ENCODE peak calls at places on chromosomes 1 and 21, in nine cellular contexts. One of them, this sample, is unnamed.

GRCh38 chr1:33335020-33335419 is 14.1 kb upstream of the A3GALT2 start:
- DNase-seq in fibroblast of lung: no peak
- DNase-seq in OCI-LY7: no peak
- DNase-seq in left ventricle myocardium inferior: no peak
- DNase-seq in esophagus muscularis mucosa: no peak
- DNase-seq in small intestine: no peak
- DNase-seq in cardiac muscle cell: no peak
- DNase-seq in PC-9: no peak
- DNase-seq in pancreas: no peak
- DNase-seq in this sample: no peak

GRCh38 chr1:235567812-235568444 is 63.7 kb upstream of the B3GALNT2 start:
- DNase-seq in fibroblast of lung: no peak
- DNase-seq in OCI-LY7: no peak
- DNase-seq in left ventricle myocardium inferior: no peak
- DNase-seq in esophagus muscularis mucosa: no peak
- DNase-seq in small intestine: peak; percentile 9
- DNase-seq in cardiac muscle cell: no peak
- DNase-seq in PC-9: no peak
- DNase-seq in pancreas: no peak
- DNase-seq in this sample: no peak

GRCh38 chr1:16072616-16073484 is 601 bp downstream of the FAM131C start:
- DNase-seq in fibroblast of lung: no peak
- DNase-seq in OCI-LY7: no peak
- DNase-seq in left ventricle myocardium inferior: no peak
- DNase-seq in esophagus muscularis mucosa: no peak
- DNase-seq in small intestine: no peak
- DNase-seq in cardiac muscle cell: peak; percentile 41
- DNase-seq in PC-9: no peak
- DNase-seq in pancreas: no peak
- DNase-seq in this sample: no peak

GRCh38 chr1:85865183-85865582 is 156.9 kb upstream of the ZNHIT6 start:
- DNase-seq in fibroblast of lung: no peak
- DNase-seq in OCI-LY7: no peak
- DNase-seq in left ventricle myocardium inferior: no peak
- DNase-seq in esophagus muscularis mucosa: no peak
- DNase-seq in small intestine: no peak
- DNase-seq in cardiac muscle cell: no peak
- DNase-seq in PC-9: no peak
- DNase-seq in pancreas: no peak
- DNase-seq in this sample: no peak

GRCh38 chr1:38301040-38301439 is 254.4 kb upstream of the POU3F1 start:
- DNase-seq in fibroblast of lung: no peak
- DNase-seq in OCI-LY7: no peak
- DNase-seq in left ventricle myocardium inferior: no peak
- DNase-seq in esophagus muscularis mucosa: no peak
- DNase-seq in small intestine: no peak
- DNase-seq in cardiac muscle cell: no peak
- DNase-seq in PC-9: no peak
- DNase-seq in pancreas: no peak
- DNase-seq in this sample: no peak

GRCh38 chr1:77989762-77990161 is 10.9 kb upstream of the FUBP1 start:
- DNase-seq in fibroblast of lung: no peak
- DNase-seq in OCI-LY7: no peak
- DNase-seq in left ventricle myocardium inferior: no peak
- DNase-seq in esophagus muscularis mucosa: no peak
- DNase-seq in small intestine: no peak
- DNase-seq in cardiac muscle cell: no peak
- DNase-seq in PC-9: no peak
- DNase-seq in pancreas: no peak
- DNase-seq in this sample: no peak

GRCh38 chr1:1175221-1176062 is 1.8 kb downstream of the TTLL10 start:
- DNase-seq in fibroblast of lung: no peak
- DNase-seq in OCI-LY7: no peak
- DNase-seq in left ventricle myocardium inferior: no peak
- DNase-seq in esophagus muscularis mucosa: no peak
- DNase-seq in small intestine: no peak
- DNase-seq in cardiac muscle cell: no peak
- DNase-seq in PC-9: no peak
- DNase-seq in pancreas: peak; percentile 23
- DNase-seq in this sample: peak; percentile 55

GRCh38 chr21:20647603-20648002 is 350.6 kb upstream of the NCAM2 start:
- DNase-seq in fibroblast of lung: peak; percentile 3
- DNase-seq in OCI-LY7: no peak
- DNase-seq in left ventricle myocardium inferior: no peak
- DNase-seq in esophagus muscularis mucosa: no peak
- DNase-seq in small intestine: no peak
- DNase-seq in cardiac muscle cell: no peak
- DNase-seq in PC-9: no peak
- DNase-seq in pancreas: no peak
- DNase-seq in this sample: no peak

GRCh38 chr1:6059866-6060265 is 14.2 kb downstream of the KCNAB2 start:
- DNase-seq in fibroblast of lung: no peak
- DNase-seq in OCI-LY7: no peak
- DNase-seq in left ventricle myocardium inferior: no peak
- DNase-seq in esophagus muscularis mucosa: no peak
- DNase-seq in small intestine: no peak
- DNase-seq in cardiac muscle cell: no peak
- DNase-seq in PC-9: peak; percentile 65
- DNase-seq in pancreas: peak; percentile 43
- DNase-seq in this sample: no peak

GRCh38 chr1:211924256-211924655 is 93.7 kb upstream of the LPGAT1 start:
- DNase-seq in fibroblast of lung: no peak
- DNase-seq in OCI-LY7: no peak
- DNase-seq in left ventricle myocardium inferior: no peak
- DNase-seq in esophagus muscularis mucosa: no peak
- DNase-seq in small intestine: no peak
- DNase-seq in cardiac muscle cell: no peak
- DNase-seq in PC-9: no peak
- DNase-seq in pancreas: no peak
- DNase-seq in this sample: no peak

GRCh38 chr1:1304331-1305299 is 3.1 kb downstream of the ACAP3 start:
- DNase-seq in fibroblast of lung: peak; percentile 73
- DNase-seq in OCI-LY7: no peak
- DNase-seq in left ventricle myocardium inferior: peak; percentile 80
- DNase-seq in esophagus muscularis mucosa: peak; percentile 96
- DNase-seq in small intestine: peak; percentile 48
- DNase-seq in cardiac muscle cell: peak; percentile 66
- DNase-seq in PC-9: no peak
- DNase-seq in pancreas: no peak
- DNase-seq in this sample: peak; percentile 78

GRCh38 chr21:21851657-21852056 is 853.4 kb downstream of the NCAM2 start:
- DNase-seq in fibroblast of lung: peak; percentile 39
- DNase-seq in OCI-LY7: no peak
- DNase-seq in left ventricle myocardium inferior: no peak
- DNase-seq in esophagus muscularis mucosa: no peak
- DNase-seq in small intestine: no peak
- DNase-seq in cardiac muscle cell: no peak
- DNase-seq in PC-9: no peak
- DNase-seq in pancreas: no peak
- DNase-seq in this sample: no peak

GRCh38 chr1:220999872-221000863 is 120.9 kb downstream of the HLX start:
- DNase-seq in fibroblast of lung: peak; percentile 3
- DNase-seq in OCI-LY7: no peak
- DNase-seq in left ventricle myocardium inferior: no peak
- DNase-seq in esophagus muscularis mucosa: no peak
- DNase-seq in small intestine: no peak
- DNase-seq in cardiac muscle cell: no peak
- DNase-seq in PC-9: no peak
- DNase-seq in pancreas: no peak
- DNase-seq in this sample: peak; percentile 54

GRCh38 chr1:54362881-54363340 is 43.3 kb downstream of the SSBP3 start:
- DNase-seq in fibroblast of lung: no peak
- DNase-seq in OCI-LY7: no peak
- DNase-seq in left ventricle myocardium inferior: no peak
- DNase-seq in esophagus muscularis mucosa: no peak
- DNase-seq in small intestine: no peak
- DNase-seq in cardiac muscle cell: no peak
- DNase-seq in PC-9: no peak
- DNase-seq in pancreas: no peak
- DNase-seq in this sample: no peak

GRCh38 chr1:54365020-54365797 is 41.0 kb downstream of the SSBP3 start:
- DNase-seq in fibroblast of lung: no peak
- DNase-seq in OCI-LY7: no peak
- DNase-seq in left ventricle myocardium inferior: no peak
- DNase-seq in esophagus muscularis mucosa: no peak
- DNase-seq in small intestine: peak; percentile 27
- DNase-seq in cardiac muscle cell: no peak
- DNase-seq in PC-9: no peak
- DNase-seq in pancreas: no peak
- DNase-seq in this sample: no peak

GRCh38 chr1:54365847-54366246 is 40.3 kb downstream of the SSBP3 start:
- DNase-seq in fibroblast of lung: no peak
- DNase-seq in OCI-LY7: no peak
- DNase-seq in left ventricle myocardium inferior: no peak
- DNase-seq in esophagus muscularis mucosa: no peak
- DNase-seq in small intestine: peak; percentile 68
- DNase-seq in cardiac muscle cell: no peak
- DNase-seq in PC-9: no peak
- DNase-seq in pancreas: no peak
- DNase-seq in this sample: no peak

GRCh38 chr1:54364613-54365012 is 41.6 kb downstream of the SSBP3 start:
- DNase-seq in fibroblast of lung: no peak
- DNase-seq in OCI-LY7: no peak
- DNase-seq in left ventricle myocardium inferior: no peak
- DNase-seq in esophagus muscularis mucosa: no peak
- DNase-seq in small intestine: no peak
- DNase-seq in cardiac muscle cell: no peak
- DNase-seq in PC-9: no peak
- DNase-seq in pancreas: no peak
- DNase-seq in this sample: no peak

GRCh38 chr1:54363925-54364324 is 42.3 kb downstream of the SSBP3 start:
- DNase-seq in fibroblast of lung: no peak
- DNase-seq in OCI-LY7: peak; percentile 34
- DNase-seq in left ventricle myocardium inferior: no peak
- DNase-seq in esophagus muscularis mucosa: no peak
- DNase-seq in small intestine: no peak
- DNase-seq in cardiac muscle cell: no peak
- DNase-seq in PC-9: no peak
- DNase-seq in pancreas: no peak
- DNase-seq in this sample: no peak
- H3K27ac ChIP-seq in fibroblast of lung: no peak overlapping the region
- H3K27ac ChIP-seq in OCI-LY7: no peak overlapping the region
- H3K27ac ChIP-seq in left ventricle myocardium inferior: no peak overlapping the region
- H3K27ac ChIP-seq in esophagus muscularis mucosa: no peak overlapping the region
- H3K27ac ChIP-seq in small intestine: no peak overlapping the region
- H3K27ac ChIP-seq in cardiac muscle cell: no peak overlapping the region
- H3K27ac ChIP-seq in PC-9: no peak overlapping the region
- H3K27ac ChIP-seq in pancreas: no peak overlapping the region
- H3K27ac ChIP-seq in this sample: no peak overlapping the region

DNA sequence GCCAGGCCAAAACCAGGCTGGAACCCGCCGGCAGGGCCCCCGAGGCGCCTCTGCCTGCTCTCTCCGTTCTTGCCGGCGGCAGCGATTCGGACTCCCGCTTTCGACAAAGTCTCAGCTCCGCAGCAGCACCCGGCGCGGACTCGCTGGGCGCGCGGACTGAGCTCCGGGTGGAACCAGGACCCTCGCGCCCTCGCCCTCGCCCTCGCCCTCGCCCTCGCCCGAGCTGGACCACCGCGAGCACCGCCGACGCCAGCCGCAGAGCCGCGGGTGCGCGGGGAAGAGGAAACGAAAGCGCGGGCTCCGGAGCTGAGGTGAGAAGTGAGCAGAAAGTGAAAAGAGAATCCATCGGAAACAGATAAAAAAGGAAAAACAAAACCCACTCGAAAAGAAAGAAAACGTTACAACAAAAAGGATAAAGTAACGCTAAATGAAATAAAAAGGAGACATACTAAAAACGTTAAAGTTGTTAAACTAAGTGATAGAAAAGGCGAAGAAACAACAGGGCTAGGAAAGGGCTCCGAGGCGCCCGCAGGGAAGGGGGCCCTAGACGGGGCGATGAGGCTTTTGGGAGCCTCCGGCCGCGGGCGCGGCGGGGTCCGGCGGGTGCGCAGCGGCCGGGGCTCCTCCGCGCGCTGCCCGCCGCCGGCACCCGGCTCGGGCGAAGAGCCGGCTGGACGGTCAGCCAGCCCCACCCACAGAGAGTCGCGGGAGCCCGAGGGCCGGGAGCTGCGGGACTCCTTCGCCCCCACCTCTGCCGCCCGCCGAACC is 64.8 kb downstream of the MEF2D start:
- DNase-seq in fibroblast of lung: peak; percentile 12
- DNase-seq in OCI-LY7: no peak
- DNase-seq in left ventricle myocardium inferior: no peak
- DNase-seq in esophagus muscularis mucosa: no peak
- DNase-seq in small intestine: no peak
- DNase-seq in cardiac muscle cell: peak; percentile 38
- DNase-seq in PC-9: no peak
- DNase-seq in pancreas: no peak
- DNase-seq in this sample: no peak
- H3K4me3 ChIP-seq in fibroblast of lung: peak overlapping the region; percentile 36
- H3K4me3 ChIP-seq in OCI-LY7: no peak overlapping the region
- H3K4me3 ChIP-seq in left ventricle myocardium inferior: peak overlapping the region; percentile 58
- H3K4me3 ChIP-seq in esophagus muscularis mucosa: peak overlapping the region; percentile 59
- H3K4me3 ChIP-seq in small intestine: no peak overlapping the region
- H3K4me3 ChIP-seq in cardiac muscle cell: peak overlapping the region; percentile 18
- H3K4me3 ChIP-seq in PC-9: no peak overlapping the region
- H3K4me3 ChIP-seq in pancreas: peak overlapping the region; percentile 40
- H3K4me3 ChIP-seq in this sample: peak overlapping the region; percentile 39

DNA sequence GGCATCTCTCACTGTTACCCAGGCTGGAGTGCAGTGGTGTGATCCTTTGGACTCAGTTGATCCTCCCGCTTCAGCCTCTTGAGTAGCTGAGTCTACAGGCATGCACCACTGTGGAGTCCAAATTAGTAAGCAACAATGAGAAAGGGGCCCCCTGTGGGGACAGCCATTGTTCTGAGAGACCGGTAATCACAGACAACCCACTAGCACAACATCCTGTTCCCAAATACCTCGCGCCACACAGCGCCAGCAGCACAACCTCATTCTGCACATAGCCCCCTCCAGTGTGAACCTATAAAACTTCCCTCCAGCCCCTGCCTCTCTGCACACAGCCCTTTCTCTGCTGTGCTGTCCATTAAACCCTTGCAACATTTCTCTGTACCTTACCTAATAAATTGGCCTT is 226.4 kb downstream of the DYRK1A start:
- DNase-seq in fibroblast of lung: no peak
- DNase-seq in OCI-LY7: peak; percentile 6
- DNase-seq in left ventricle myocardium inferior: no peak
- DNase-seq in esophagus muscularis mucosa: peak; percentile 86
- DNase-seq in small intestine: no peak
- DNase-seq in cardiac muscle cell: peak; percentile 1
- DNase-seq in PC-9: no peak
- DNase-seq in pancreas: no peak
- DNase-seq in this sample: no peak
- H3K4me1 ChIP-seq in fibroblast of lung: no peaks in the 10 kb centered on the region
- H3K4me1 ChIP-seq in OCI-LY7: peaks cover 3% of the 10 kb centered on the region
- H3K4me1 ChIP-seq in left ventricle myocardium inferior: peaks cover 21% of the 10 kb centered on the region
- H3K4me1 ChIP-seq in esophagus muscularis mucosa: peaks cover 10% of the 10 kb centered on the region
- H3K4me1 ChIP-seq in small intestine: no peaks in the 10 kb centered on the region
- H3K4me1 ChIP-seq in cardiac muscle cell: peaks cover 22% of the 10 kb centered on the region
- H3K4me1 ChIP-seq in PC-9: no peaks in the 10 kb centered on the region
- H3K4me1 ChIP-seq in pancreas: no peaks in the 10 kb centered on the region
- H3K4me1 ChIP-seq in this sample: no peaks in the 10 kb centered on the region

DNA sequence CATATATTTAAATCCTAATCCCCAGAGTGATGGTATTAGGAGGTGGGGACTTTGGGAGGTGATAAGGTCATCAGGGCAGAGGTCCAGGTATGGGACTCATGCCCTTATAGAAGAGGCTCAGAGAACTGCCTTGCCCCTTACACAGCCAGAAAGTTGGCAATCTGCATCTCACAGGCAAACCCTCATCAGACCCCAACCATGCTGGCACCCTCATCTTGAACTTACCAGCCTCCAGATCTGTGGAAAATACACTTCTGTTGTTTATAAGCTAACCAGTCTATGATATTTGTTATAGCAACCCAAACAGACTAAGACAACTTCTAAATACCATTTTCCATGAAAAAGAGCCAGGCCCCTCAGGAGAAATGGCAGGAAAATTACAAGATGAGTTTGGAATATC is 69.3 kb upstream of the PRDX6 start:
- DNase-seq in fibroblast of lung: no peak
- DNase-seq in OCI-LY7: no peak
- DNase-seq in left ventricle myocardium inferior: no peak
- DNase-seq in esophagus muscularis mucosa: no peak
- DNase-seq in small intestine: no peak
- DNase-seq in cardiac muscle cell: no peak
- DNase-seq in PC-9: no peak
- DNase-seq in pancreas: no peak
- DNase-seq in this sample: no peak
- H3K27ac ChIP-seq in fibroblast of lung: no peak overlapping the region
- H3K27ac ChIP-seq in OCI-LY7: peak overlapping the region; percentile 96
- H3K27ac ChIP-seq in left ventricle myocardium inferior: no peak overlapping the region
- H3K27ac ChIP-seq in esophagus muscularis mucosa: no peak overlapping the region
- H3K27ac ChIP-seq in small intestine: no peak overlapping the region
- H3K27ac ChIP-seq in cardiac muscle cell: no peak overlapping the region
- H3K27ac ChIP-seq in PC-9: no peak overlapping the region
- H3K27ac ChIP-seq in pancreas: no peak overlapping the region
- H3K27ac ChIP-seq in this sample: no peak overlapping the region